ENCODE peak calls at places on chromosomes 7 and 10, in five cellular contexts. One of them, this sample, is unnamed. For H3K4me1 and H3K36me3, the result is how much of the 10 kb centered on the place peaks cover.

GRCh38 chr10:132301371-132302330 is 6.1 kb downstream of the STK32C start:
- DNase-seq in psoas muscle: no peak
- DNase-seq in BE2C: no peak
- DNase-seq in Karpas-422: no peak
- DNase-seq in adrenal gland: peak
- DNase-seq in this sample: no peak

GRCh38 chr7:28586736-28587135 is 174.4 kb downstream of the CREB5 start:
- DNase-seq in psoas muscle: no peak
- DNase-seq in BE2C: peak
- DNase-seq in Karpas-422: no peak
- DNase-seq in adrenal gland: no peak
- DNase-seq in this sample: no peak

GRCh38 chr7:78179211-78179610 is 380.6 kb downstream of the PHTF2 start:
- DNase-seq in psoas muscle: no peak
- DNase-seq in BE2C: no peak
- DNase-seq in Karpas-422: no peak
- DNase-seq in adrenal gland: no peak
- DNase-seq in this sample: no peak

GRCh38 chr7:128105228-128106022 is 74.2 kb upstream of the LRRC4 start:
- DNase-seq in psoas muscle: peak
- DNase-seq in BE2C: no peak
- DNase-seq in Karpas-422: no peak
- DNase-seq in adrenal gland: no peak
- DNase-seq in this sample: no peak

GRCh38 chr10:128373831-128374230 is 247.6 kb upstream of the MKI67 start:
- DNase-seq in psoas muscle: no peak
- DNase-seq in BE2C: no peak
- DNase-seq in Karpas-422: peak
- DNase-seq in adrenal gland: no peak
- DNase-seq in this sample: no peak

GRCh38 chr7:76303057-76303828 is 770 bp downstream of the HSPB1 start:
- DNase-seq in psoas muscle: peak
- DNase-seq in BE2C: peak
- DNase-seq in Karpas-422: peak
- DNase-seq in adrenal gland: peak
- DNase-seq in this sample: peak

GRCh38 chr7:92797693-92798092 is 38.7 kb downstream of the CDK6 start:
- DNase-seq in psoas muscle: no peak
- DNase-seq in BE2C: no peak
- DNase-seq in Karpas-422: no peak
- DNase-seq in adrenal gland: no peak
- DNase-seq in this sample: no peak

GRCh38 chr7:132485136-132485535 is 91.1 kb downstream of the PLXNA4 start:
- DNase-seq in psoas muscle: no peak
- DNase-seq in BE2C: no peak
- DNase-seq in Karpas-422: no peak
- DNase-seq in adrenal gland: no peak
- DNase-seq in this sample: no peak

GRCh38 chr10:17113346-17113745 is 16.3 kb downstream of the CUBN start:
- DNase-seq in psoas muscle: no peak
- DNase-seq in BE2C: peak
- DNase-seq in Karpas-422: no peak
- DNase-seq in adrenal gland: no peak
- DNase-seq in this sample: no peak

GRCh38 chr7:123122951-123123350 is 76.8 kb downstream of the SLC13A1 start:
- DNase-seq in psoas muscle: no peak
- DNase-seq in BE2C: no peak
- DNase-seq in Karpas-422: no peak
- DNase-seq in adrenal gland: no peak
- DNase-seq in this sample: no peak

GRCh38 chr7:116953372-116953726 is at the start of gene ST7:
- DNase-seq in psoas muscle: peak
- DNase-seq in BE2C: peak
- DNase-seq in Karpas-422: peak
- DNase-seq in adrenal gland: peak
- DNase-seq in this sample: peak

GRCh38 chr10:32271617-32272016 is 75.3 kb downstream of the EPC1 start:
- DNase-seq in psoas muscle: no peak
- DNase-seq in BE2C: no peak
- DNase-seq in Karpas-422: no peak
- DNase-seq in adrenal gland: no peak
- DNase-seq in this sample: no peak

GRCh38 chr10:81104494-81104893 is 566.8 kb downstream of the SH2D4B start:
- DNase-seq in psoas muscle: no peak
- DNase-seq in BE2C: no peak
- DNase-seq in Karpas-422: no peak
- DNase-seq in adrenal gland: no peak
- DNase-seq in this sample: no peak

GRCh38 chr7:143728333-143728862 is 29.1 kb downstream of the CTAGE6 start:
- DNase-seq in psoas muscle: no peak
- DNase-seq in BE2C: no peak
- DNase-seq in Karpas-422: no peak
- DNase-seq in adrenal gland: no peak
- DNase-seq in this sample: no peak

GRCh38 chr7:156115582-156115981 is 303.3 kb upstream of the SHH start:
- DNase-seq in psoas muscle: no peak
- DNase-seq in BE2C: no peak
- DNase-seq in Karpas-422: no peak
- DNase-seq in adrenal gland: no peak
- DNase-seq in this sample: no peak

GRCh38 chr10:71970331-71970730 is 6.1 kb downstream of the CHST3 start:
- DNase-seq in psoas muscle: peak
- DNase-seq in BE2C: peak
- DNase-seq in Karpas-422: no peak
- DNase-seq in adrenal gland: peak
- DNase-seq in this sample: peak

GRCh38 chr10:71970869-71971268 is 6.7 kb downstream of the CHST3 start:
- DNase-seq in psoas muscle: no peak
- DNase-seq in BE2C: no peak
- DNase-seq in Karpas-422: no peak
- DNase-seq in adrenal gland: no peak
- DNase-seq in this sample: no peak

GRCh38 chr10:71972746-71973695 is 8.8 kb downstream of the CHST3 start:
- DNase-seq in psoas muscle: no peak
- DNase-seq in BE2C: no peak
- DNase-seq in Karpas-422: no peak
- DNase-seq in adrenal gland: no peak
- DNase-seq in this sample: no peak

GRCh38 chr10:71971311-71971731 is 7.1 kb downstream of the CHST3 start:
- DNase-seq in psoas muscle: no peak
- DNase-seq in BE2C: no peak
- DNase-seq in Karpas-422: no peak
- DNase-seq in adrenal gland: no peak
- DNase-seq in this sample: no peak

DNA sequence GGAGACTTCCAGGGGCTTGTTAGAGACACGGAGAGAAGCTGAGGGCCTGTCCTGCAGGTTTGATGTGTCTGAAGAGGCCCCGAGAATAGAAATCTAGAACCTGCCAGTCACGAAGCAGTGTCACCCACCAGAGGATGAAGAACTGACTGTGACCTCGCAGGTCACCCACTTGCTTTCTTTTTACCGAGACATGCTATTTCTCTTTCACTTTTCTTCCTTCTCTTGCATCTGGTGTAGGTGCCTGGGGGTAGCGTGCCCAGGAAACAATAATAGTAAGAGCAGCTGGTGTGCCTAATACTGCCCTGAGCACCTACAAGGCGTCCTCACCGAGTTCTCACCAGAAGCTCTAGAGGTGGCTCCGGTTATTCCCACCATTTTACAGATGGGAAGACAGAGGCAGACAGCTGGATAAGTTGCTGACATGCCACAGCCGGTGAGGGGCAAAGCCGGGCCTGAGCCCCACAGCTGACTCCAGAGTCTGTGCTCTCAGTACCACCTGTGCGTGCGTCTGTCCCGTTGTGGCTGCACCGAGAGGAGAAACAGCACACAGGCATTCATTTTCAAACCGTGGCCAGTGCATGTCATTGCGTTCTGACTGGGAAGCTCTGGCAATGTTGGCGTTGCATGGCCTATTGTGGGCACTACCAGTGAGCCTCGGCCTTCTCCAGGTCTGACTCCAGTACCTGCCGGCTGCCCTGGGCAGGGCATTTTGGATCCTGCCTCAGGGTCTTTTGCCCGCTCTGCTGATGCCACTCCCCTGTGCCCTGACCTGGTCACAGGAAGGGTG is 7.8 kb downstream of the CHST3 start:
- DNase-seq in psoas muscle: no peak
- DNase-seq in BE2C: no peak
- DNase-seq in Karpas-422: no peak
- DNase-seq in adrenal gland: no peak
- DNase-seq in this sample: no peak
- H3K4me1 ChIP-seq in psoas muscle: half or more
- H3K4me1 ChIP-seq in BE2C: under half
- H3K4me1 ChIP-seq in Karpas-422: under half
- H3K4me1 ChIP-seq in adrenal gland: half or more
- H3K4me1 ChIP-seq in this sample: half or more

DNA sequence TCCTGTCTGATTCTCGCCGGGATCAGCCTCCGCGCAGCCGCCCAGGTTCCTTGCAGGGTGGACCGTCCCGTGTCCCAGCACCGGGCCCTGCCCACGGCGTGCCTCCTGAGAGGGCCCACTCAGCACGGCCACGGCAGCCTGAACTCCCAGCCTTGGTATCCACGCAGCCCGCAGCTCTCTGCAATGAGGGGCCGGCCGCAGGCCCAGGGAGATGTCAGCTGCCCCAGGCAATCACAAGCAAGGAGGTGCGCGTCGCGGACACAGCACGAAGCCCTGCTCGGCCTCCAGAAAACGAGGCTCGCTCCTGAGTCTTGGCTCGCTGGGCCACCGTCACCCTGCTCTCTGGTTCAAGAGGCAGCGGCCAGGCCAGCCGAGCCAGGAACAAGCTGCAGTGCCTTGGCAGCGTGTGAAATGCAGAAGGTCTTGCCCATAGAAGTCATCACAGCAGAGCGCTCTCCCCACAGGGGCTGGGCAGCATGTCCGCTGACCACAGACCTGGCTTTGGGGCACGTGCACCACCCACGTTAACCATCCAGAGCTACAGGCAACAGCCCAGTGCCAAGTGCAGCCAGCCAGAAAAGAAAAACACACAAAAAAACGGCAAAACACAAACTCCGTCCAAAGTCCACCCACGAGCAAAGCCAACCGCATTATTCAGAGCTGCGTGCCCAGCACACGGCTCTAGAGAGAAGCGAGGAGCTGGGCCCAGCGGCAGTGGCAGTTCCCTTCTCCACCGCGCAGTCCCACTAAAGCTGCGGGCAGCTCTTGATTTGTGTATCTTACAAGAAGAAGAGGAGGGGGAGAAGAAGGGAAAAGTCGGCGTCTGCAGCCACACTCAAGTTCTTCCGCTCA is 13.9 kb downstream of the GPER1 start:
- DNase-seq in psoas muscle: peak
- DNase-seq in BE2C: no peak
- DNase-seq in Karpas-422: no peak
- DNase-seq in adrenal gland: no peak
- DNase-seq in this sample: no peak
- H3K36me3 ChIP-seq in psoas muscle: under half
- H3K36me3 ChIP-seq in BE2C: under half
- H3K36me3 ChIP-seq in Karpas-422: under half
- H3K36me3 ChIP-seq in adrenal gland: under half
- H3K36me3 ChIP-seq in this sample: under half

GRCh38 chr7:139947021-139947420 is 115.7 kb downstream of the PARP12 start:
- DNase-seq in psoas muscle: no peak
- DNase-seq in BE2C: no peak
- DNase-seq in Karpas-422: no peak
- DNase-seq in adrenal gland: no peak
- DNase-seq in this sample: no peak
- H3K4me3 ChIP-seq in psoas muscle: no peak
- H3K4me3 ChIP-seq in BE2C: no peak
- H3K4me3 ChIP-seq in Karpas-422: no peak
- H3K4me3 ChIP-seq in adrenal gland: no peak
- H3K4me3 ChIP-seq in this sample: no peak

GRCh38 chr10:13983035-13983434 is 347.7 kb downstream of the FRMD4A start:
- DNase-seq in psoas muscle: no peak
- DNase-seq in BE2C: no peak
- DNase-seq in Karpas-422: no peak
- DNase-seq in adrenal gland: no peak
- DNase-seq in this sample: no peak
- H3K4me1 ChIP-seq in psoas muscle: under half
- H3K4me1 ChIP-seq in BE2C: under half
- H3K4me1 ChIP-seq in Karpas-422: under half
- H3K4me1 ChIP-seq in adrenal gland: under half
- H3K4me1 ChIP-seq in this sample: under half

DNA sequence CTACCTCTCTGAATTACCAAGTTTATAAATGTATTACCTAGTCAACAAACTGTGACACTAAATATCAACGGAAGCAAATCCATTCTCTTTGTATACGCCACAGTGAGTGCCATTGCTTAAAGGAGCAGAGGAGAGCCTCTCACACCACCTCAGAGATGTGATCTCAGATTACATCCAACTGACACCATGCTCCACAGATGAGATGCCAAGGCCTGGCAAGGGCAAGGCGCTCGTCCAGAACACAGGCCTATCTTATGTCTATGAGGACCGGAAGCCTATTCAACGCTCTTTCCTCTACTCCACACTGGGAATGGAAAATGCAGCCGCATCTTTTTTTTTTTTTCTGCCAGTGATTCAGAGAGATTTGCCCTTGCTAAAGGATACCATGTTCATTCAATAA is 11.4 kb downstream of the PDIA4 start:
- DNase-seq in psoas muscle: no peak
- DNase-seq in BE2C: no peak
- DNase-seq in Karpas-422: no peak
- DNase-seq in adrenal gland: no peak
- DNase-seq in this sample: no peak
- H3K36me3 ChIP-seq in psoas muscle: under half
- H3K36me3 ChIP-seq in BE2C: half or more
- H3K36me3 ChIP-seq in Karpas-422: under half
- H3K36me3 ChIP-seq in adrenal gland: under half
- H3K36me3 ChIP-seq in this sample: half or more

GRCh38 chr7:27147211-27148030 is at the start of gene HOXA6:
- DNase-seq in psoas muscle: peak
- DNase-seq in BE2C: peak
- DNase-seq in Karpas-422: no peak
- DNase-seq in adrenal gland: peak
- DNase-seq in this sample: no peak
- H3K4me3 ChIP-seq in psoas muscle: peak
- H3K4me3 ChIP-seq in BE2C: peak
- H3K4me3 ChIP-seq in Karpas-422: peak
- H3K4me3 ChIP-seq in adrenal gland: no peak
- H3K4me3 ChIP-seq in this sample: peak

DNA sequence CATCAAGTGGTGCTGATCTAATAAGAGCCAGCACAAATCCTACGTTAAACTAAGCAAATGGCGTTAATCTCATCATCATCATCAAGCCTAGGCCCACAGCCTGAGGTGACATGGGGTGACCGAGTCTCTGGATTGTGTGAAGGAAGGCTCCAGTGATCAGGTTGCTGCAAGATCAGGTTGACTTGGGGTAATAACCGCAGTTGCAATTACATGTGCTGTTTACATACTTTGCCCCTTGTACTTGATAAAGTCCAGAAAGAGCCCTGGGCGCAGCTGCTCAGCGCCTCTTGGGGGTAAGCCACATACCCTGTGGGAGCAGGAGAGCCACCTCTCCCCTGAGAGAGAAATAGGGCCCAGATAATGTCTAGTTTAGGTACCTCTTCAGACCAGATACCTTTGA is 228.1 kb downstream of the WDR11 start:
- DNase-seq in psoas muscle: no peak
- DNase-seq in BE2C: no peak
- DNase-seq in Karpas-422: no peak
- DNase-seq in adrenal gland: no peak
- DNase-seq in this sample: no peak
- H3K4me1 ChIP-seq in psoas muscle: under half
- H3K4me1 ChIP-seq in BE2C: under half
- H3K4me1 ChIP-seq in Karpas-422: under half
- H3K4me1 ChIP-seq in adrenal gland: under half
- H3K4me1 ChIP-seq in this sample: under half

This sample was measured in SJSA1.